ENCODE peak calls at places on chromosomes 5 and 9, in nine cellular contexts. Z is mucosa of descending colon, U is lower lobe of right lung, S is Karpas-422, H is SJSA1, T is colonic mucosa, M is stomach, B is fibroblast of lung, C is tibial artery. G is an unnamed sample.

GRCh38 chr9:136171009-136171800 is 33.7 kb downstream of the LHX3 start:
- DNase-seq in Z (peak; percentile 49), U (no peak), S (no peak), H (no peak), T (no peak), M (no peak), B (peak; percentile 7), C (no peak), G (peak; percentile 60)

GRCh38 chr9:137421838-137422667 is 909 bp downstream of the EXD3 start:
- DNase-seq in Z (no peak), U (peak; percentile 34), S (no peak), H (no peak), T (no peak), M (no peak), B (no peak), C (no peak), G (no peak)

GRCh38 chr9:107224252-107224651 is 58.8 kb upstream of the RAD23B start:
- DNase-seq in Z (no peak), U (no peak), S (peak; percentile 2), H (no peak), T (no peak), M (no peak), B (peak; percentile 12), C (no peak), G (no peak)

GRCh38 chr5:115096034-115096769 is 73.5 kb downstream of the TRIM36 start:
- DNase-seq in Z (no peak), U (no peak), S (peak; percentile 41), H (no peak), T (no peak), M (no peak), B (no peak), C (no peak), G (no peak)

GRCh38 chr9:83219154-83219923 is 156.4 kb upstream of the RASEF start:
- DNase-seq in Z (peak; percentile 82), U (peak; percentile 87), S (peak; percentile 46), H (peak; percentile 75), T (peak; percentile 83), M (peak; percentile 76), B (peak; percentile 69), C (no peak), G (peak; percentile 85)

GRCh38 chr5:98258939-98259338 is 514.5 kb upstream of the RGMB start:
- DNase-seq in Z (no peak), U (peak; percentile 61), S (no peak), H (no peak), T (no peak), M (no peak), B (no peak), C (no peak), G (no peak)

GRCh38 chr5:177610770-177611445 is 11.0 kb downstream of the B4GALT7 start:
- DNase-seq in Z (no peak), U (no peak), S (peak; percentile 41), H (peak; percentile 30), T (no peak), M (no peak), B (no peak), C (no peak), G (no peak)

GRCh38 chr5:150164640-150165039 is 1.9 kb upstream of the CDX1 start:
- DNase-seq in Z (peak; percentile 72), U (no peak), S (no peak), H (no peak), T (peak; percentile 69), M (no peak), B (no peak), C (no peak), G (no peak)

GRCh38 chr5:179261301-179262125 is 83.7 kb downstream of the ADAMTS2 start:
- DNase-seq in Z (no peak), U (no peak), S (no peak), H (peak; percentile 42), T (no peak), M (peak; percentile 17), B (peak; percentile 59), C (peak; percentile 65), G (no peak)

GRCh38 chr9:70043689-70044449 is at the start of gene MAMDC2:
- DNase-seq in Z (peak; percentile 51), U (peak; percentile 53), S (no peak), H (no peak), T (peak; percentile 32), M (peak; percentile 27), B (peak; percentile 33), C (peak; percentile 84), G (peak; percentile 51)

GRCh38 chr9:13939129-13939528 is 374.8 kb downstream of the NFIB start:
- DNase-seq in Z (no peak), U (no peak), S (no peak), H (no peak), T (no peak), M (no peak), B (peak; percentile 90), C (no peak), G (no peak)

GRCh38 chr9:78904686-78905085 is 607.8 kb downstream of the PSAT1 start:
- DNase-seq in Z (no peak), U (no peak), S (no peak), H (no peak), T (no peak), M (no peak), B (no peak), C (no peak), G (no peak)

GRCh38 chr9:124735121-124735520 is 36.0 kb downstream of the NR6A1 start:
- DNase-seq in Z (no peak), U (no peak), S (no peak), H (peak; percentile 47), T (no peak), M (no peak), B (peak; percentile 27), C (no peak), G (no peak)

GRCh38 chr5:73119492-73120157 is 750 bp upstream of the TMEM171 start:
- DNase-seq in Z (peak; percentile 83), U (no peak), S (no peak), H (no peak), T (peak; percentile 82), M (peak; percentile 73), B (no peak), C (no peak), G (peak; percentile 36)

GRCh38 chr9:10899509-10899908 is 286.7 kb upstream of the PTPRD start:
- DNase-seq in Z (no peak), U (no peak), S (no peak), H (no peak), T (no peak), M (no peak), B (no peak), C (no peak), G (no peak)

GRCh38 chr9:12748016-12748415 is 26.8 kb upstream of the LURAP1L start:
- DNase-seq in Z (no peak), U (no peak), S (no peak), H (no peak), T (no peak), M (no peak), B (peak; percentile 71), C (no peak), G (no peak)

GRCh38 chr5:142829821-142830220 is 59.6 kb downstream of the ARHGAP26 start:
- DNase-seq in Z (no peak), U (no peak), S (no peak), H (no peak), T (no peak), M (no peak), B (no peak), C (no peak), G (no peak)

GRCh38 chr9:133368249-133368881 is 7.5 kb downstream of the SURF4 start:
- DNase-seq in Z (no peak), U (no peak), S (no peak), H (no peak), T (peak; percentile 60), M (no peak), B (no peak), C (no peak), G (no peak)
- H3K4me1 ChIP-seq in Z (peaks cover 40% of the 10 kb centered on the region), U (peaks cover 66% of the 10 kb centered on the region), S (no peaks in the 10 kb centered on the region), H (no peaks in the 10 kb centered on the region), T (peaks cover 37% of the 10 kb centered on the region), M (peaks cover 67% of the 10 kb centered on the region), B (peaks cover 12% of the 10 kb centered on the region), C (peaks cover 42% of the 10 kb centered on the region), G (peaks cover 34% of the 10 kb centered on the region)

GRCh38 chr5:154770111-154770510 is 14.9 kb downstream of the LARP1 start:
- DNase-seq in Z (no peak), U (no peak), S (no peak), H (no peak), T (no peak), M (no peak), B (no peak), C (no peak), G (no peak)
- H3K4me1 ChIP-seq in Z (peaks cover 22% of the 10 kb centered on the region), U (peaks cover 70% of the 10 kb centered on the region), S (peaks cover 60% of the 10 kb centered on the region), H (peaks cover 3% of the 10 kb centered on the region), T (no peaks in the 10 kb centered on the region), M (peaks cover 59% of the 10 kb centered on the region), B (peaks cover 9% of the 10 kb centered on the region), C (peaks cover 57% of the 10 kb centered on the region), G (peaks cover 14% of the 10 kb centered on the region)

DNA sequence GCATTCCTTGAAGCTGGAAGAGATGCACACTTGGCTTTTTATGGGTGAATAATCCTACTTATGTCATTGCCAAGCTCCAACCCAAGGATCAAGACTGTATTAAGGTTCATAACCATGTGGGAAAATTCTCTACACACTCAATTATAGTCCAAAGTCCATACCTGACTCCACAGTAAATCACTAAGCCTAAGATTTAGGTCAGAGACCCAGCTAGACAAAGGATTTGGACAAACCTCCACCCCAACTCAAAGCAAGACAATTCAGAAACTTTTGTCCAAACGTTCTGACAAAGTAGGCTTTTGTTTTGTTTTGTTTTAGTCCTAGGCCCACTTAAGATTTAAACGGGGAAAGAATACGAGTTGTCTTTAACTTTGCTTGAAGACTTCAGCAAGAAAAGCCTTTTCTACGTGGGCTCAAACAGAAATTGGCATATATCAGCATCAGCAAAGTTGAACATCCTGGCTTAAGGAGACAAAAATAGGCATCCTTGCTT is 1.7 kb downstream of the MEGF9 start:
- DNase-seq in Z (no peak), U (no peak), S (no peak), H (no peak), T (no peak), M (no peak), B (no peak), C (no peak), G (no peak)
- H3K4me1 ChIP-seq in Z (peaks cover 17% of the 10 kb centered on the region), U (peaks cover 44% of the 10 kb centered on the region), S (peaks cover 76% of the 10 kb centered on the region), H (peaks cover 25% of the 10 kb centered on the region), T (peaks cover 4% of the 10 kb centered on the region), M (peaks cover 41% of the 10 kb centered on the region), B (peaks cover 26% of the 10 kb centered on the region), C (peaks cover 21% of the 10 kb centered on the region), G (peaks cover 63% of the 10 kb centered on the region)

GRCh38 chr9:132006657-132007370 is 72.9 kb downstream of the MED27 start:
- DNase-seq in Z (no peak), U (no peak), S (no peak), H (no peak), T (no peak), M (no peak), B (peak; percentile 75), C (no peak), G (no peak)

GRCh38 chr9:132002827-132003704 is 76.6 kb downstream of the MED27 start:
- DNase-seq in Z (no peak), U (no peak), S (no peak), H (no peak), T (no peak), M (no peak), B (no peak), C (no peak), G (no peak)

GRCh38 chr9:132003904-132004303 is 75.8 kb downstream of the MED27 start:
- DNase-seq in Z (no peak), U (no peak), S (no peak), H (no peak), T (no peak), M (no peak), B (no peak), C (no peak), G (no peak)

GRCh38 chr9:132005896-132006295 is 73.8 kb downstream of the MED27 start:
- DNase-seq in Z (no peak), U (no peak), S (no peak), H (no peak), T (no peak), M (no peak), B (no peak), C (no peak), G (no peak)

GRCh38 chr9:132004323-132004722 is 75.3 kb downstream of the MED27 start:
- DNase-seq in Z (no peak), U (no peak), S (no peak), H (no peak), T (no peak), M (no peak), B (no peak), C (no peak), G (no peak)
- H3K4me1 ChIP-seq in Z (no peaks in the 10 kb centered on the region), U (no peaks in the 10 kb centered on the region), S (no peaks in the 10 kb centered on the region), H (peaks cover 29% of the 10 kb centered on the region), T (no peaks in the 10 kb centered on the region), M (no peaks in the 10 kb centered on the region), B (peaks cover 11% of the 10 kb centered on the region), C (no peaks in the 10 kb centered on the region), G (no peaks in the 10 kb centered on the region)

G was measured in left lung.